ENCODE peak calls at places on chromosomes 3 and 15, in seven cellular contexts. One of them, this sample, is unnamed.

GRCh38 chr3:6250167-6250566 is 610.7 kb upstream of the GRM7 start:
- DNase-seq in SK-N-SH: no peak
- DNase-seq in D721Med: no peak
- DNase-seq in AG04450: no peak
- DNase-seq in brain microvascular endothelial cell: no peak
- DNase-seq in choroid plexus epithelial cell: no peak
- DNase-seq in breast epithelium: no peak
- DNase-seq in this sample: no peak

GRCh38 chr15:72231847-72232461 is 964 bp upstream of the PKM start:
- DNase-seq in SK-N-SH: peak
- DNase-seq in D721Med: no peak
- DNase-seq in AG04450: no peak
- DNase-seq in brain microvascular endothelial cell: peak
- DNase-seq in choroid plexus epithelial cell: peak
- DNase-seq in breast epithelium: no peak
- DNase-seq in this sample: no peak

GRCh38 chr15:43237842-43238470 is 17.1 kb upstream of the EPB42 start:
- DNase-seq in SK-N-SH: peak
- DNase-seq in D721Med: no peak
- DNase-seq in AG04450: no peak
- DNase-seq in brain microvascular endothelial cell: no peak
- DNase-seq in choroid plexus epithelial cell: no peak
- DNase-seq in breast epithelium: no peak
- DNase-seq in this sample: no peak

GRCh38 chr3:171309906-171310359 is 150.3 kb downstream of the TNIK start:
- DNase-seq in SK-N-SH: no peak
- DNase-seq in D721Med: no peak
- DNase-seq in AG04450: peak
- DNase-seq in brain microvascular endothelial cell: peak
- DNase-seq in choroid plexus epithelial cell: peak
- DNase-seq in breast epithelium: no peak
- DNase-seq in this sample: no peak

GRCh38 chr3:65330072-65330471 is 642.3 kb upstream of the ADAMTS9 start:
- DNase-seq in SK-N-SH: no peak
- DNase-seq in D721Med: no peak
- DNase-seq in AG04450: no peak
- DNase-seq in brain microvascular endothelial cell: no peak
- DNase-seq in choroid plexus epithelial cell: peak
- DNase-seq in breast epithelium: no peak
- DNase-seq in this sample: no peak

GRCh38 chr3:57164217-57164605 is 942 bp downstream of the IL17RD start:
- DNase-seq in SK-N-SH: no peak
- DNase-seq in D721Med: no peak
- DNase-seq in AG04450: no peak
- DNase-seq in brain microvascular endothelial cell: no peak
- DNase-seq in choroid plexus epithelial cell: peak
- DNase-seq in breast epithelium: peak
- DNase-seq in this sample: peak

GRCh38 chr3:42159706-42160472 is 68.7 kb downstream of the TRAK1 start:
- DNase-seq in SK-N-SH: peak
- DNase-seq in D721Med: no peak
- DNase-seq in AG04450: no peak
- DNase-seq in brain microvascular endothelial cell: no peak
- DNase-seq in choroid plexus epithelial cell: peak
- DNase-seq in breast epithelium: peak
- DNase-seq in this sample: peak

GRCh38 chr3:178325330-178325729 is 210.9 kb upstream of the KCNMB2 start:
- DNase-seq in SK-N-SH: peak
- DNase-seq in D721Med: no peak
- DNase-seq in AG04450: peak
- DNase-seq in brain microvascular endothelial cell: no peak
- DNase-seq in choroid plexus epithelial cell: peak
- DNase-seq in breast epithelium: no peak
- DNase-seq in this sample: no peak

GRCh38 chr3:52784931-52785590 is 7.7 kb downstream of the ITIH1 start:
- DNase-seq in SK-N-SH: no peak
- DNase-seq in D721Med: no peak
- DNase-seq in AG04450: no peak
- DNase-seq in brain microvascular endothelial cell: no peak
- DNase-seq in choroid plexus epithelial cell: no peak
- DNase-seq in breast epithelium: peak
- DNase-seq in this sample: no peak

GRCh38 chr3:114850913-114851312 is 296.2 kb downstream of the ZBTB20 start:
- DNase-seq in SK-N-SH: no peak
- DNase-seq in D721Med: no peak
- DNase-seq in AG04450: no peak
- DNase-seq in brain microvascular endothelial cell: no peak
- DNase-seq in choroid plexus epithelial cell: peak
- DNase-seq in breast epithelium: no peak
- DNase-seq in this sample: no peak

GRCh38 chr3:23202203-23202920 is 765 bp upstream of the UBE2E2 start:
- DNase-seq in SK-N-SH: no peak
- DNase-seq in D721Med: no peak
- DNase-seq in AG04450: no peak
- DNase-seq in brain microvascular endothelial cell: peak
- DNase-seq in choroid plexus epithelial cell: peak
- DNase-seq in breast epithelium: peak
- DNase-seq in this sample: no peak

GRCh38 chr3:183185696-183186095 is 23.2 kb upstream of the LAMP3 start:
- DNase-seq in SK-N-SH: no peak
- DNase-seq in D721Med: no peak
- DNase-seq in AG04450: no peak
- DNase-seq in brain microvascular endothelial cell: peak
- DNase-seq in choroid plexus epithelial cell: peak
- DNase-seq in breast epithelium: no peak
- DNase-seq in this sample: no peak

GRCh38 chr15:66097151-66098018 is 156.2 kb downstream of the MEGF11 start:
- DNase-seq in SK-N-SH: no peak
- DNase-seq in D721Med: no peak
- DNase-seq in AG04450: no peak
- DNase-seq in brain microvascular endothelial cell: no peak
- DNase-seq in choroid plexus epithelial cell: no peak
- DNase-seq in breast epithelium: peak
- DNase-seq in this sample: no peak

GRCh38 chr3:74561881-74562280 is 52.6 kb downstream of the CNTN3 start:
- DNase-seq in SK-N-SH: no peak
- DNase-seq in D721Med: no peak
- DNase-seq in AG04450: no peak
- DNase-seq in brain microvascular endothelial cell: no peak
- DNase-seq in choroid plexus epithelial cell: peak
- DNase-seq in breast epithelium: no peak
- DNase-seq in this sample: no peak

GRCh38 chr3:195796795-195797194 is 14.9 kb downstream of the MUC4 start:
- DNase-seq in SK-N-SH: no peak
- DNase-seq in D721Med: no peak
- DNase-seq in AG04450: no peak
- DNase-seq in brain microvascular endothelial cell: no peak
- DNase-seq in choroid plexus epithelial cell: no peak
- DNase-seq in breast epithelium: no peak
- DNase-seq in this sample: no peak

GRCh38 chr3:15206662-15207576 is 873 bp downstream of the CAPN7 start:
- DNase-seq in SK-N-SH: peak
- DNase-seq in D721Med: no peak
- DNase-seq in AG04450: no peak
- DNase-seq in brain microvascular endothelial cell: peak
- DNase-seq in choroid plexus epithelial cell: peak
- DNase-seq in breast epithelium: peak
- DNase-seq in this sample: peak

GRCh38 chr3:135166266-135166825 is 371.3 kb downstream of the EPHB1 start:
- DNase-seq in SK-N-SH: no peak
- DNase-seq in D721Med: no peak
- DNase-seq in AG04450: no peak
- DNase-seq in brain microvascular endothelial cell: no peak
- DNase-seq in choroid plexus epithelial cell: no peak
- DNase-seq in breast epithelium: no peak
- DNase-seq in this sample: no peak

GRCh38 chr3:70811880-70812279 is 499.4 kb upstream of the MDFIC2 start:
- DNase-seq in SK-N-SH: no peak
- DNase-seq in D721Med: no peak
- DNase-seq in AG04450: peak
- DNase-seq in brain microvascular endothelial cell: peak
- DNase-seq in choroid plexus epithelial cell: peak
- DNase-seq in breast epithelium: no peak
- DNase-seq in this sample: no peak

GRCh38 chr3:195823286-195823685 is 11.6 kb upstream of the MUC4 start:
- DNase-seq in SK-N-SH: no peak
- DNase-seq in D721Med: no peak
- DNase-seq in AG04450: no peak
- DNase-seq in brain microvascular endothelial cell: no peak
- DNase-seq in choroid plexus epithelial cell: no peak
- DNase-seq in breast epithelium: no peak
- DNase-seq in this sample: no peak

GRCh38 chr3:4756060-4756775 is 223.0 kb upstream of the BHLHE40 start:
- DNase-seq in SK-N-SH: no peak
- DNase-seq in D721Med: no peak
- DNase-seq in AG04450: no peak
- DNase-seq in brain microvascular endothelial cell: no peak
- DNase-seq in choroid plexus epithelial cell: no peak
- DNase-seq in breast epithelium: no peak
- DNase-seq in this sample: no peak

GRCh38 chr15:37032091-37032775 is 68.1 kb downstream of the MEIS2 start:
- DNase-seq in SK-N-SH: no peak
- DNase-seq in D721Med: no peak
- DNase-seq in AG04450: no peak
- DNase-seq in brain microvascular endothelial cell: no peak
- DNase-seq in choroid plexus epithelial cell: no peak
- DNase-seq in breast epithelium: no peak
- DNase-seq in this sample: no peak

GRCh38 chr15:50236433-50236832 is 29.1 kb downstream of the HDC start:
- DNase-seq in SK-N-SH: no peak
- DNase-seq in D721Med: no peak
- DNase-seq in AG04450: no peak
- DNase-seq in brain microvascular endothelial cell: no peak
- DNase-seq in choroid plexus epithelial cell: no peak
- DNase-seq in breast epithelium: no peak
- DNase-seq in this sample: no peak

GRCh38 chr15:50244959-50245624 is 20.4 kb downstream of the HDC start:
- DNase-seq in SK-N-SH: no peak
- DNase-seq in D721Med: no peak
- DNase-seq in AG04450: no peak
- DNase-seq in brain microvascular endothelial cell: no peak
- DNase-seq in choroid plexus epithelial cell: no peak
- DNase-seq in breast epithelium: no peak
- DNase-seq in this sample: no peak

GRCh38 chr15:50244153-50244552 is 21.4 kb downstream of the HDC start:
- DNase-seq in SK-N-SH: no peak
- DNase-seq in D721Med: no peak
- DNase-seq in AG04450: no peak
- DNase-seq in brain microvascular endothelial cell: no peak
- DNase-seq in choroid plexus epithelial cell: no peak
- DNase-seq in breast epithelium: no peak
- DNase-seq in this sample: no peak

GRCh38 chr15:50238263-50238662 is 27.3 kb downstream of the HDC start:
- DNase-seq in SK-N-SH: no peak
- DNase-seq in D721Med: no peak
- DNase-seq in AG04450: no peak
- DNase-seq in brain microvascular endothelial cell: no peak
- DNase-seq in choroid plexus epithelial cell: no peak
- DNase-seq in breast epithelium: no peak
- DNase-seq in this sample: no peak

DNA sequence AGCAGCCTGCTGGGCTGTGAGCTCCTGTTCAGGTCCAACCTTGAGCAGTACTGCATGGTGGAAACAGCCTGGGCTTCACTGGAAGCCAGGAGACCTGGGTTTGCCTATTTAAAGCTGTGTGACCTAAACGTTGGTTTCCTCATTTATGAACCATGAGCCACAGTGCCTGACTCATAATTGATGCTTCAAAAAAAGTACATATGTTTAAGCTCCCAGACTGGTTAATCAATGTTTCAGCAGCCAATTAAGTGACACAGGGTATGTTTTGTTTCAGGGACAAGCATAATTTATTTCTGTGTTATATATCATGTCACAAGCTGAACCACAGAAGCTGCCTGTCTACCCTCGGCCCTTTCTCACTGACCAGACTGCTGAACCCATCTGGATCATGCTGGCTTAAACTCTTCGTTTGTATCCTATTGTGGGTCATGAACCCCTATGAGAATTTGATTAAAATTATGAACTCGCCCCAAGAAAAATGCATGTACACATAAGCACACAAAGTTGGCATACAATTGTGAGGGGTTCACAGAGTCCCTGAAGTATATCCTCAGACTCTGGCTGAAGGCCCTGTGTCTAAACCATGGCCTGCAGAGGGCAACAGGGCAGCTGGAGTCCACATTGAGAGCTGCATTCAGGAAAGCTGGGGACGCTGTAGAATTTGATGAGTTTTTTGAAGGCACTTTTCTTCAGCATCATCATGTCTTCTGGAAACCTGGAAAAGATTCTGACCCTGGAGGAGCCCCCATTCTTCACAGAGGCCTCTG is 23.7 kb downstream of the HDC start:
- DNase-seq in SK-N-SH: no peak
- DNase-seq in D721Med: no peak
- DNase-seq in AG04450: no peak
- DNase-seq in brain microvascular endothelial cell: peak
- DNase-seq in choroid plexus epithelial cell: peak
- DNase-seq in breast epithelium: no peak
- DNase-seq in this sample: no peak
- TF ChIP-seq CTCF in SK-N-SH: no peak
- TF ChIP-seq CTCF in D721Med: no peak
- TF ChIP-seq CTCF in AG04450: peak
- TF ChIP-seq CTCF in brain microvascular endothelial cell: peak
- TF ChIP-seq CTCF in choroid plexus epithelial cell: no peak
- TF ChIP-seq CTCF in breast epithelium: no peak
- TF ChIP-seq CTCF in this sample: no peak

DNA sequence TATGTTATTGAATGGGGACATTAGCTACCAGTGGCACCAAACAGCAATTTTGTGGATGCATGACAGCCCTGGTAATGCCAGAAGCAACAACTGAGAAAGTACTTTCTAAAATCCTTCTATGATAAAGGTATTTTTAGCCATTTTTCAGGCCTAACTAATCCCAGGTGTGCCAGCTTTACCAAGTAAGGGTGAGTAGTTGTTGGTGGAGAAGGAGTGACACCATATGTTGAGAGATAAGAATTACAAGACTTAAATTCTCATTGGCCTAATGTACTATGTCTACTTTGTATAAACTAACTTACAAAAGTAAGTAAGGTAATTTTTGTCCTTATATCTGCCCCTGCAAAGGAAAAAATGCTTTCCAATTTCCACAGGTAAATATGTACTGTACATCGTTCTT is 4.1 kb upstream of the COX17 start:
- DNase-seq in SK-N-SH: peak
- DNase-seq in D721Med: no peak
- DNase-seq in AG04450: no peak
- DNase-seq in brain microvascular endothelial cell: no peak
- DNase-seq in choroid plexus epithelial cell: peak
- DNase-seq in breast epithelium: no peak
- DNase-seq in this sample: no peak
- TF ChIP-seq CTCF in SK-N-SH: peak
- TF ChIP-seq CTCF in D721Med: peak
- TF ChIP-seq CTCF in AG04450: peak
- TF ChIP-seq CTCF in brain microvascular endothelial cell: peak
- TF ChIP-seq CTCF in choroid plexus epithelial cell: peak
- TF ChIP-seq CTCF in breast epithelium: no peak
- TF ChIP-seq CTCF in this sample: peak

GRCh38 chr15:101648356-101648755 is 3.8 kb downstream of the TM2D3 start:
- DNase-seq in SK-N-SH: no peak
- DNase-seq in D721Med: no peak
- DNase-seq in AG04450: no peak
- DNase-seq in brain microvascular endothelial cell: no peak
- DNase-seq in choroid plexus epithelial cell: no peak
- DNase-seq in breast epithelium: no peak
- DNase-seq in this sample: no peak
- TF ChIP-seq CTCF in SK-N-SH: no peak
- TF ChIP-seq CTCF in D721Med: no peak
- TF ChIP-seq CTCF in AG04450: no peak
- TF ChIP-seq CTCF in brain microvascular endothelial cell: no peak
- TF ChIP-seq CTCF in choroid plexus epithelial cell: no peak
- TF ChIP-seq CTCF in breast epithelium: no peak
- TF ChIP-seq CTCF in this sample: no peak

GRCh38 chr3:67605377-67605776 is 49.0 kb downstream of the SUCLG2 start:
- DNase-seq in SK-N-SH: no peak
- DNase-seq in D721Med: no peak
- DNase-seq in AG04450: peak
- DNase-seq in brain microvascular endothelial cell: peak
- DNase-seq in choroid plexus epithelial cell: peak
- DNase-seq in breast epithelium: no peak
- DNase-seq in this sample: no peak
- TF ChIP-seq CTCF in SK-N-SH: peak
- TF ChIP-seq CTCF in D721Med: peak
- TF ChIP-seq CTCF in AG04450: peak
- TF ChIP-seq CTCF in brain microvascular endothelial cell: peak
- TF ChIP-seq CTCF in choroid plexus epithelial cell: peak
- TF ChIP-seq CTCF in breast epithelium: no peak
- TF ChIP-seq CTCF in this sample: no peak

This sample was measured in neural crest cell.